ENCODE peak calls at places on chromosomes 5 and 9, in seven cellular contexts. One of them, this sample, is unnamed.

GRCh38 chr5:52840286-52841050 is 52.8 kb downstream of the ITGA1 start:
- DNase-seq in hepatocyte: no peak
- DNase-seq in RWPE1: no peak
- DNase-seq in astrocyte of the spinal cord: peak
- DNase-seq in AG09309: no peak
- DNase-seq in WTC11: no peak
- DNase-seq in vagina: no peak
- DNase-seq in this sample: no peak

GRCh38 chr9:73152445-73152844 is 780 bp downstream of the ANXA1 start:
- DNase-seq in AG09309: no peak
- DNase-seq in WTC11: no peak
- DNase-seq in vagina: no peak
- DNase-seq in astrocyte of the spinal cord: peak
- DNase-seq in hepatocyte: peak
- DNase-seq in RWPE1: peak
- DNase-seq in this sample: peak

GRCh38 chr5:73153513-73153912 is 19.5 kb upstream of the TMEM174 start:
- DNase-seq in RWPE1: no peak
- DNase-seq in AG09309: no peak
- DNase-seq in vagina: no peak
- DNase-seq in hepatocyte: no peak
- DNase-seq in astrocyte of the spinal cord: no peak
- DNase-seq in WTC11: no peak
- DNase-seq in this sample: no peak

GRCh38 chr5:149546974-149547373 is 4.3 kb downstream of the CSNK1A1 start:
- DNase-seq in vagina: no peak
- DNase-seq in hepatocyte: peak
- DNase-seq in RWPE1: peak
- DNase-seq in WTC11: no peak
- DNase-seq in astrocyte of the spinal cord: no peak
- DNase-seq in AG09309: no peak
- DNase-seq in this sample: no peak

GRCh38 chr5:31361906-31362900 is 168.7 kb downstream of the CDH6 start:
- DNase-seq in vagina: no peak
- DNase-seq in RWPE1: no peak
- DNase-seq in AG09309: no peak
- DNase-seq in WTC11: no peak
- DNase-seq in hepatocyte: no peak
- DNase-seq in astrocyte of the spinal cord: no peak
- DNase-seq in this sample: no peak

GRCh38 chr5:175889910-175890684 is 18.7 kb downstream of the CPLX2 start:
- DNase-seq in astrocyte of the spinal cord: no peak
- DNase-seq in vagina: no peak
- DNase-seq in AG09309: no peak
- DNase-seq in RWPE1: no peak
- DNase-seq in hepatocyte: peak
- DNase-seq in WTC11: no peak
- DNase-seq in this sample: no peak

GRCh38 chr9:114184866-114185265 is 29.5 kb downstream of the COL27A1 start:
- DNase-seq in astrocyte of the spinal cord: no peak
- DNase-seq in WTC11: no peak
- DNase-seq in hepatocyte: no peak
- DNase-seq in AG09309: no peak
- DNase-seq in vagina: no peak
- DNase-seq in RWPE1: no peak
- DNase-seq in this sample: no peak

GRCh38 chr5:36452394-36453100 is 150.8 kb upstream of the RANBP3L start:
- DNase-seq in astrocyte of the spinal cord: no peak
- DNase-seq in hepatocyte: no peak
- DNase-seq in RWPE1: peak
- DNase-seq in WTC11: no peak
- DNase-seq in AG09309: no peak
- DNase-seq in vagina: no peak
- DNase-seq in this sample: no peak

GRCh38 chr9:5025416-5025815 is 40.3 kb downstream of the JAK2 start:
- DNase-seq in WTC11: no peak
- DNase-seq in AG09309: no peak
- DNase-seq in hepatocyte: no peak
- DNase-seq in vagina: no peak
- DNase-seq in astrocyte of the spinal cord: no peak
- DNase-seq in RWPE1: no peak
- DNase-seq in this sample: peak

GRCh38 chr9:72864327-72864726 is 88.5 kb downstream of the ALDH1A1 start:
- DNase-seq in WTC11: no peak
- DNase-seq in vagina: no peak
- DNase-seq in AG09309: no peak
- DNase-seq in hepatocyte: peak
- DNase-seq in RWPE1: no peak
- DNase-seq in astrocyte of the spinal cord: no peak
- DNase-seq in this sample: peak

GRCh38 chr5:37836173-37837100 is 3.4 kb downstream of the GDNF start:
- DNase-seq in WTC11: peak
- DNase-seq in vagina: no peak
- DNase-seq in astrocyte of the spinal cord: peak
- DNase-seq in RWPE1: no peak
- DNase-seq in hepatocyte: no peak
- DNase-seq in AG09309: no peak
- DNase-seq in this sample: no peak

GRCh38 chr9:72365525-72366256 is 683 bp upstream of the ZFAND5 start:
- DNase-seq in vagina: no peak
- DNase-seq in RWPE1: peak
- DNase-seq in AG09309: peak
- DNase-seq in astrocyte of the spinal cord: peak
- DNase-seq in WTC11: peak
- DNase-seq in hepatocyte: peak
- DNase-seq in this sample: peak

GRCh38 chr5:116176124-116176523 is 91.3 kb downstream of the COMMD10 start:
- DNase-seq in hepatocyte: no peak
- DNase-seq in AG09309: no peak
- DNase-seq in RWPE1: no peak
- DNase-seq in WTC11: no peak
- DNase-seq in astrocyte of the spinal cord: peak
- DNase-seq in vagina: no peak
- DNase-seq in this sample: no peak

GRCh38 chr5:75736273-75736672 is 19.0 kb upstream of the POC5 start:
- DNase-seq in hepatocyte: no peak
- DNase-seq in vagina: no peak
- DNase-seq in astrocyte of the spinal cord: no peak
- DNase-seq in WTC11: no peak
- DNase-seq in RWPE1: no peak
- DNase-seq in AG09309: no peak
- DNase-seq in this sample: no peak

GRCh38 chr5:136066705-136067271 is 38.0 kb downstream of the TGFBI start:
- DNase-seq in astrocyte of the spinal cord: no peak
- DNase-seq in hepatocyte: no peak
- DNase-seq in RWPE1: no peak
- DNase-seq in AG09309: peak
- DNase-seq in WTC11: no peak
- DNase-seq in vagina: peak
- DNase-seq in this sample: peak

GRCh38 chr5:111143910-111144309 is 51.8 kb downstream of the WDR36 start:
- DNase-seq in AG09309: peak
- DNase-seq in RWPE1: peak
- DNase-seq in WTC11: no peak
- DNase-seq in vagina: no peak
- DNase-seq in hepatocyte: no peak
- DNase-seq in astrocyte of the spinal cord: peak
- DNase-seq in this sample: peak

GRCh38 chr5:166123698-166124097 is 2167.7 kb upstream of the WWC1 start:
- DNase-seq in vagina: no peak
- DNase-seq in hepatocyte: peak
- DNase-seq in astrocyte of the spinal cord: no peak
- DNase-seq in WTC11: no peak
- DNase-seq in AG09309: no peak
- DNase-seq in RWPE1: no peak
- DNase-seq in this sample: no peak

GRCh38 chr5:161846731-161847130 is 1.2 kb upstream of the GABRA1 start:
- DNase-seq in AG09309: no peak
- DNase-seq in hepatocyte: peak
- DNase-seq in vagina: no peak
- DNase-seq in astrocyte of the spinal cord: no peak
- DNase-seq in RWPE1: no peak
- DNase-seq in WTC11: peak
- DNase-seq in this sample: no peak

GRCh38 chr5:28580616-28581015 is 1542.2 kb upstream of the CDH9 start:
- DNase-seq in AG09309: no peak
- DNase-seq in hepatocyte: no peak
- DNase-seq in WTC11: no peak
- DNase-seq in vagina: no peak
- DNase-seq in astrocyte of the spinal cord: peak
- DNase-seq in RWPE1: no peak
- DNase-seq in this sample: peak

GRCh38 chr9:117622347-117622746 is 81.9 kb upstream of the TLR4 start:
- DNase-seq in hepatocyte: no peak
- DNase-seq in RWPE1: no peak
- DNase-seq in AG09309: no peak
- DNase-seq in WTC11: no peak
- DNase-seq in astrocyte of the spinal cord: no peak
- DNase-seq in vagina: no peak
- DNase-seq in this sample: no peak

GRCh38 chr5:125372694-125373621 is 626.5 kb upstream of the ZNF608 start:
- DNase-seq in vagina: no peak
- DNase-seq in WTC11: no peak
- DNase-seq in hepatocyte: peak
- DNase-seq in AG09309: peak
- DNase-seq in astrocyte of the spinal cord: peak
- DNase-seq in RWPE1: no peak
- DNase-seq in this sample: peak